ENCODE peak calls at places on chromosomes 12 and 14, in ten cellular contexts. W is CD8-positive, alpha-beta T cell; T is fibroblast of pulmonary artery; I is Peyer's patch; J is GM12865; M is stomach; O is gastrocnemius medialis; L is fibroblast of the aortic adventitia; N is fibroblast of lung; H is AG09309. U is an unnamed sample.

GRCh38 chr12:1362143-1362542 is 232.2 kb downstream of the FBXL14 start:
- DNase-seq in I (no peak), L (no peak), J (no peak), T (no peak), M (no peak), O (no peak), H (no peak), W (no peak), N (no peak), U (no peak)

GRCh38 chr12:12070674-12071661 is at the start of gene BCL2L14:
- DNase-seq in W (no peak), J (peak; percentile 67), H (no peak), N (no peak), T (no peak), I (no peak), O (no peak), L (no peak), M (no peak), U (no peak)

GRCh38 chr12:12899530-12900380 is 8.4 kb downstream of the GPRC5A start:
- DNase-seq in N (peak; percentile 97), W (no peak), H (peak; percentile 82), L (peak; percentile 96), O (peak; percentile 6), T (peak; percentile 97), M (no peak), J (peak; percentile 47), I (no peak), U (peak; percentile 94)

GRCh38 chr14:67571991-67572323 is 28.1 kb downstream of the PIGH start:
- DNase-seq in T (no peak), M (no peak), W (no peak), I (no peak), O (no peak), H (no peak), J (no peak), N (no peak), L (no peak), U (no peak)

GRCh38 chr14:36580856-36581831 is 1.3 kb downstream of the NKX2-8 start:
- DNase-seq in T (peak; percentile 23), O (no peak), N (peak; percentile 15), H (no peak), W (no peak), J (peak; percentile 17), M (no peak), I (no peak), L (peak; percentile 16), U (peak; percentile 38)

GRCh38 chr14:69281450-69282169 is 21.7 kb downstream of the GALNT16 start:
- DNase-seq in I (no peak), N (no peak), W (no peak), O (no peak), H (no peak), T (no peak), L (no peak), J (peak; percentile 36), M (no peak), U (no peak)

GRCh38 chr12:24592048-24592447 is 356.9 kb downstream of the BCAT1 start:
- DNase-seq in I (no peak), M (no peak), L (no peak), H (no peak), T (no peak), W (no peak), J (no peak), N (no peak), O (no peak), U (no peak)

GRCh38 chr12:29528161-29528560 is 30.7 kb upstream of the OVCH1 start:
- DNase-seq in W (no peak), N (no peak), I (no peak), M (no peak), T (no peak), J (no peak), O (no peak), L (no peak), H (no peak), U (no peak)

GRCh38 chr14:103199141-103199540 is 75.9 kb downstream of the TNFAIP2 start:
- DNase-seq in H (no peak), W (no peak), T (peak; percentile 62), N (peak; percentile 36), M (no peak), L (peak; percentile 89), J (no peak), O (no peak), I (no peak), U (no peak)

GRCh38 chr14:21719841-21720240 is 46.2 kb upstream of the OR4E1 start:
- DNase-seq in T (no peak), L (no peak), H (no peak), J (no peak), M (no peak), W (no peak), O (no peak), I (no peak), N (no peak), U (no peak)

GRCh38 chr14:21476526-21476924 is 234 bp downstream of the RAB2B start:
- DNase-seq in J (no peak), I (peak; percentile 94), O (no peak), H (no peak), T (no peak), W (no peak), N (no peak), M (peak; percentile 93), L (no peak), U (no peak)

GRCh38 chr12:130803707-130804106 is 35.3 kb downstream of the STX2 start:
- DNase-seq in O (no peak), J (no peak), M (no peak), H (peak; percentile 39), T (peak; percentile 25), I (no peak), L (peak; percentile 47), W (no peak), N (peak; percentile 47), U (peak; percentile 43)

GRCh38 chr12:65876898-65877721 is 52.8 kb downstream of the HMGA2 start:
- DNase-seq in J (peak; percentile 11), T (peak; percentile 83), N (peak; percentile 88), W (no peak), M (peak; percentile 41), H (no peak), O (no peak), I (no peak), L (peak; percentile 63), U (peak; percentile 85)

GRCh38 chr12:53748072-53748840 is 3.5 kb downstream of the CISTR start:
- DNase-seq in J (no peak), H (no peak), T (no peak), L (no peak), N (no peak), O (no peak), M (no peak), W (no peak), I (no peak), U (no peak)

GRCh38 chr12:10084733-10085132 is 14.1 kb downstream of the CLEC1A start:
- DNase-seq in O (no peak), W (no peak), M (no peak), J (peak; percentile 14), I (no peak), N (no peak), L (no peak), H (no peak), T (no peak), U (no peak)

GRCh38 chr12:118591-118990 is 52.0 kb downstream of the IQSEC3 start:
- DNase-seq in M (no peak), L (no peak), N (no peak), O (no peak), W (no peak), H (no peak), J (no peak), I (no peak), T (no peak), U (no peak)

GRCh38 chr14:87995500-87996275 is 2.7 kb upstream of the GALC start:
- DNase-seq in H (no peak), W (no peak), I (no peak), M (no peak), T (peak; percentile 11), O (no peak), J (peak; percentile 13), L (no peak), N (no peak), U (no peak)

GRCh38 chr12:3041558-3042164 is 35.5 kb upstream of the TSPAN9 start:
- DNase-seq in T (peak; percentile 84), M (peak; percentile 65), O (no peak), I (no peak), J (peak; percentile 80), H (peak; percentile 8), L (peak; percentile 71), W (peak; percentile 30), N (peak; percentile 77), U (peak; percentile 80)

GRCh38 chr12:6952121-6952859 is 1.1 kb downstream of the PTPN6 start:
- DNase-seq in O (no peak), T (no peak), I (peak; percentile 48), L (no peak), N (no peak), H (no peak), M (no peak), W (no peak), J (no peak), U (no peak)
- H3K4me3 ChIP-seq in O (no peak overlapping the region), T (no peak overlapping the region), I (peak overlapping the region; percentile 60), L (no peak overlapping the region), N (no peak overlapping the region), H (no peak overlapping the region), M (peak overlapping the region; percentile 32), W (peak overlapping the region; percentile 95), J (peak overlapping the region; percentile 76), U (no peak overlapping the region)

GRCh38 chr14:99389171-99389826 is 91.4 kb downstream of the SETD3 start:
- DNase-seq in T (peak; percentile 35), H (no peak), I (peak; percentile 77), L (peak; percentile 8), N (peak; percentile 18), W (no peak), O (no peak), M (peak; percentile 75), J (peak; percentile 46), U (peak; percentile 24)
- TF ChIP-seq CTCF in T (peak; percentile 77), H (peak; percentile 88), I (peak; percentile 27), L (peak; percentile 76), N (peak; percentile 67), W (peak; percentile 34), O (peak; percentile 88), M (peak; percentile 54), J (peak; percentile 74), U (peak; percentile 89)

DNA sequence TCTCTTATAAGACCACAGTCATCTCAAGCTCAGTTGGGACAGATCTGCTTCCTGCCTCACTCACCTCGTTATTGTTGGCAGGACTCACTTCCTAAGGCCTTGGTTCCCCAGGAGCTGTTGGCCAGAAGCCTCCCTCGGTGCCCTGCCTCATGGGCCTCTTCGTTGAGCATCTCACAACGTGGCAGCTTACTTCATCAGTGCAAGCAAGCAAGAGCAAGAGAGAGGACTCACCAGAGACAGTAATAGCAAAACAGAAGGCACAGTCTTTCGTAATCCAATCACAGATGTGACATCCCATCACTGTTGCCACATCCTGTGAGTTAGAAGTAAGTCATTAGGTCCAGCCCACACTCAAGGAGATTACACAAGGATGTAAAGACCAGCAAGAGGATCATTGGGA is 5.1 kb upstream of the NUMB start:
- DNase-seq in M (peak; percentile 33), O (peak; percentile 23), T (peak; percentile 98), H (peak; percentile 98), I (no peak), N (peak; percentile 96), L (peak; percentile 93), W (no peak), J (peak; percentile 60), U (peak; percentile 81)
- H3K4me3 ChIP-seq in M (no peak overlapping the region), O (no peak overlapping the region), T (peak overlapping the region; percentile 21), H (no peak overlapping the region), I (no peak overlapping the region), N (peak overlapping the region; percentile 31), L (peak overlapping the region; percentile 51), W (no peak overlapping the region), J (no peak overlapping the region), U (no peak overlapping the region)

DNA sequence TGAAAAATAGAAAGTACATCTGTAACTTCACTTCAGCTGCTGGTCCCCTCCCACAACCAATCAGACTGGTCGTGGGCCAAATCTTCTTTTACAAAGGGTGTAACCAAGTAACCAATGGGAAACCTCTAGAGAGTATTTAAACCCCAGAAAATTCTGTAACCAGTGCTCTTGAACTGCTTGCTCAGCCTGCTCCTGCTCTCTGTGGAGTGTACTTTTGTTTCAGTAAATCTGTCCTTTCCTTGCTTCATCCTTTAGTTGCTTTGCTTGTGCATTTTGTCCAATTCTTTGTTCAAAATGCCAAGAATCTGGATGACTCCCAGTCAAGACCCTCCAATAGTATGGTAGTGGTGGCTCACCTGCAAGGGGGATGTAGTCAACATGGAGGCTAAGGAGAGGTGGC is 489.1 kb downstream of the FUT8 start:
- DNase-seq in H (no peak), O (no peak), I (no peak), T (no peak), L (no peak), M (no peak), W (no peak), N (no peak), J (no peak), U (no peak)
- TF ChIP-seq CTCF in H (no peak), O (no peak), I (no peak), T (no peak), L (no peak), M (no peak), W (no peak), N (no peak), J (no peak), U (no peak)